ENCODE peak calls at places on chromosomes 6 and 20, in five cellular contexts. U is progenitor cell of endocrine pancreas, T is astrocyte of the spinal cord, N is HepG2, B is GM06990. O is an unnamed sample.

GRCh38 chr6:162058281-162058875 is 669.2 kb downstream of the PRKN start:
- DNase-seq in U (no peak), B (no peak), N (peak), T (peak), O (no peak)

GRCh38 chr6:1619106-1619665 is 9.5 kb downstream of the FOXC1 start:
- DNase-seq in B (no peak), T (no peak), N (no peak), U (no peak), O (peak)

GRCh38 chr6:111610548-111611172 is 5.0 kb upstream of the TRAF3IP2 start:
- DNase-seq in N (peak), T (no peak), B (no peak), U (no peak), O (no peak)

GRCh38 chr6:132734694-132735236 is 20.9 kb upstream of the VNN1 start:
- DNase-seq in B (no peak), T (no peak), N (peak), U (no peak), O (no peak)

GRCh38 chr6:100449239-100449691 is 15.5 kb downstream of the SIM1 start:
- DNase-seq in N (no peak), U (no peak), B (no peak), T (no peak), O (no peak)

GRCh38 chr6:11852061-11852619 is 73.5 kb upstream of the ADTRP start:
- DNase-seq in N (no peak), B (peak), T (no peak), U (no peak), O (no peak)

GRCh38 chr20:112396-112795 is 24.9 kb downstream of the DEFB125 start:
- DNase-seq in N (no peak), B (no peak), U (no peak), T (no peak), O (no peak)

GRCh38 chr20:51360451-51361230 is 181.9 kb downstream of the NFATC2 start:
- DNase-seq in B (no peak), U (no peak), T (peak), N (no peak), O (no peak)

GRCh38 chr6:33860706-33861474 is 57.1 kb upstream of the MLN start:
- DNase-seq in U (no peak), B (no peak), N (no peak), T (no peak), O (no peak)

GRCh38 chr6:52393780-52394179 is 26.4 kb upstream of the EFHC1 start:
- DNase-seq in T (no peak), N (no peak), U (no peak), B (no peak), O (no peak)

GRCh38 chr6:161884782-161885181 is 610.9 kb upstream of the AGPAT4 start:
- DNase-seq in T (no peak), N (no peak), U (no peak), B (no peak), O (no peak)

GRCh38 chr6:42260424-42260888 is 42.8 kb upstream of the MRPS10 start:
- DNase-seq in N (peak), B (no peak), U (no peak), T (no peak), O (no peak)

GRCh38 chr20:48683467-48684175 is 144.2 kb downstream of the PREX1 start:
- DNase-seq in N (no peak), B (no peak), T (no peak), U (no peak), O (no peak)

GRCh38 chr20:13101276-13101675 is 92.5 kb downstream of the SPTLC3 start:
- DNase-seq in T (peak), U (no peak), N (no peak), B (no peak), O (no peak)

GRCh38 chr6:168101201-168102092 is 22.4 kb upstream of the FRMD1 start:
- DNase-seq in N (no peak), B (no peak), T (no peak), U (no peak), O (peak)

GRCh38 chr6:89925826-89926225 is 31.6 kb downstream of the GJA10 start:
- DNase-seq in U (no peak), N (no peak), T (no peak), B (no peak), O (no peak)

GRCh38 chr6:87875781-87876180 is 171.9 kb upstream of the SPACA1 start:
- DNase-seq in U (no peak), N (peak), T (no peak), B (no peak), O (no peak)

GRCh38 chr6:170062904-170063220 is 228.0 kb downstream of the DLL1 start:
- DNase-seq in N (no peak), B (no peak), T (no peak), U (no peak), O (peak)

GRCh38 chr6:170066679-170067078 is 224.2 kb downstream of the DLL1 start:
- DNase-seq in T (no peak), N (no peak), U (no peak), B (no peak), O (no peak)

GRCh38 chr6:43180985-43181384 is 1.0 kb upstream of the CUL9 start:
- DNase-seq in U (no peak), B (no peak), N (no peak), T (no peak), O (no peak)

GRCh38 chr20:44683263-44684046 is 31.7 kb upstream of the CCN5 start:
- DNase-seq in N (peak), T (no peak), U (peak), B (no peak), O (peak)

GRCh38 chr20:62406635-62407176 is 379 bp downstream of the CABLES2 start:
- DNase-seq in T (no peak), N (peak), B (no peak), U (no peak), O (no peak)

GRCh38 chr6:155374681-155375080 is 60.4 kb upstream of the TFB1M start:
- DNase-seq in T (no peak), N (no peak), U (no peak), B (no peak), O (no peak)

GRCh38 chr20:49865559-49865958 is 49.8 kb downstream of the SPATA2 start:
- DNase-seq in N (no peak), T (no peak), U (no peak), B (no peak), O (no peak)

GRCh38 chr6:39169448-39170344 is 54.7 kb upstream of the SAYSD1 start:
- DNase-seq in N (no peak), U (no peak), B (no peak), T (no peak), O (no peak)

GRCh38 chr6:40536442-40536841 is 50.7 kb downstream of the LRFN2 start:
- DNase-seq in N (peak), T (no peak), B (no peak), U (no peak), O (no peak)

GRCh38 chr6:160261991-160262718 is 3.5 kb upstream of the SLC22A2 start:
- DNase-seq in U (no peak), T (no peak), B (no peak), N (peak), O (no peak)
- TF ChIP-seq CTCF in U (peak), T (no peak), B (no peak), N (peak), O (no peak)

GRCh38 chr6:69729870-69730449 is 66.8 kb downstream of the LMBRD1 start:
- DNase-seq in U (no peak), N (no peak), T (peak), B (no peak), O (no peak)
- TF ChIP-seq CTCF in U (peak), N (no peak), T (peak), B (peak), O (peak)

GRCh38 chr6:29919506-29919905 is 22.8 kb upstream of the HLA-A start:
- DNase-seq in T (no peak), U (no peak), B (no peak), N (no peak), O (no peak)

GRCh38 chr6:29912840-29913239 is 29.5 kb upstream of the HLA-A start:
- DNase-seq in B (no peak), N (no peak), T (no peak), U (no peak), O (no peak)

GRCh38 chr6:29916741-29917140 is 25.6 kb upstream of the HLA-A start:
- DNase-seq in U (no peak), B (no peak), T (no peak), N (no peak), O (no peak)

DNA sequence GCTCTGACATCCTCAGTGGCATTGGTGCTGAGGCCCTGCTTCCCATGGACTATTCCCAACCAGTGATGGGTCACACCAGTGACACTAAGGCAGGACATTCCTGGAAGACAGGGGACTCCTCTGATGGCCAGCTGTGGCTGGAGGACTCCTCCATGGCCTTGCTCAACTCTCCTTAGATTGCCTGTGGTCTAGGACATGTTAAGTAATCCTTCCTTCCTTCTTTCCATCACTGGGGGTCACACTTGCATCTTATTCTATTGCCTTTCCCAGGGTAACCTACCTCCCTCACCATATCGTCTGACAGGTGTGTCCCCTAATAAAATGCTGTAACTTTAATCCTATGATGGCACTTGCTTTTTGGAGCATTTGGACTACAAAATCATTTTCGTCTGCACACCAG is 24.5 kb upstream of the HLA-A start:
- DNase-seq in T (no peak), B (no peak), U (no peak), N (no peak), O (no peak)
- TF ChIP-seq CTCF in T (no peak), B (no peak), U (no peak), N (no peak), O (no peak)

GRCh38 chr6:13566500-13566899 is 7.9 kb upstream of the SIRT5 start:
- DNase-seq in U (no peak), N (no peak), T (no peak), B (no peak), O (no peak)

GRCh38 chr6:13561624-13562267 is 12.7 kb upstream of the SIRT5 start:
- DNase-seq in U (no peak), N (peak), T (no peak), B (no peak), O (no peak)

GRCh38 chr6:13563009-13563408 is 11.4 kb upstream of the SIRT5 start:
- DNase-seq in N (no peak), U (no peak), T (no peak), B (no peak), O (no peak)

GRCh38 chr6:13568970-13569369 is 5.4 kb upstream of the SIRT5 start:
- DNase-seq in T (no peak), B (no peak), N (no peak), U (no peak), O (no peak)

DNA sequence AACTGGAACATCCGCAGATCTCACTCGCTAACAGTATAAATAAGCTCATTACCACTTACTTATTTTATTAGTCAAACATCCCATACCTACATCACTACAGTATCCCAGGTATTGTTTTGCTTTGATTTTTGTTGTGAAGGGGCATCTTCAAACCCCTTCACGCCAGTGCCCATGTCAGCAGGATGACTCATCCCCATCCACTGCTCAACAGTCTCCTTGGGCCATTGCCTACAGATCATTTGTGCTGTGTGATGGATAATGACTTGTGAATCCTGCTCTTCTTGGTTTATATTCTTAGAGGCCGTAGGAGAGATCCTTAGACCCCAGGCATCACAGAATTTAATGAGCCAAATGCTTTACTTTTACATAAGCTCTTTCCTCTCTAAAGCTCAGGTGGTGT is 8.5 kb upstream of the SIRT5 start:
- DNase-seq in N (no peak), T (no peak), B (no peak), U (no peak), O (no peak)
- TF ChIP-seq CTCF in N (no peak), T (no peak), B (no peak), U (no peak), O (no peak)

GRCh38 chr6:110358536-110359148 is 493 bp upstream of the METTL24 start:
- DNase-seq in U (no peak), T (no peak), N (no peak), B (no peak), O (no peak)

GRCh38 chr6:110357298-110357695 is 852 bp downstream of the METTL24 start:
- DNase-seq in N (no peak), B (no peak), U (no peak), T (no peak), O (peak)

GRCh38 chr6:110356778-110357177 is 1.4 kb downstream of the METTL24 start:
- DNase-seq in T (no peak), U (no peak), B (no peak), N (no peak), O (no peak)

GRCh38 chr6:110359554-110359953 is 1.4 kb upstream of the METTL24 start:
- DNase-seq in T (peak), U (no peak), N (no peak), B (no peak), O (no peak)

GRCh38 chr6:110357696-110358535 is at the start of gene METTL24:
- DNase-seq in U (peak), B (peak), T (no peak), N (no peak), O (peak)
- TF ChIP-seq CTCF in U (peak), B (no peak), T (no peak), N (no peak), O (no peak)

GRCh38 chr6:84224251-84224650 is 3.2 kb downstream of the CEP162 start:
- DNase-seq in T (no peak), U (no peak), N (no peak), B (no peak), O (no peak)

GRCh38 chr6:84222426-84222825 is 5.0 kb downstream of the CEP162 start:
- DNase-seq in T (no peak), B (no peak), U (no peak), N (no peak), O (no peak)

GRCh38 chr6:84218091-84218490 is 9.4 kb downstream of the CEP162 start:
- DNase-seq in N (no peak), B (no peak), U (no peak), T (no peak), O (no peak)

GRCh38 chr6:84220809-84221409 is 6.5 kb downstream of the CEP162 start:
- DNase-seq in U (no peak), N (no peak), T (peak), B (no peak), O (no peak)
- TF ChIP-seq CTCF in U (peak), N (peak), T (peak), B (peak), O (peak)